ENCODE peak calls at places on chromosomes 2 and 18, in seven cellular contexts. B is posterior vena cava, F is KBM-7, K is head of caudate nucleus, C is foreskin fibroblast, R is T follicular helper cell, Z is glutamatergic neuron. X is an unnamed sample.

GRCh38 chr2:29012211-29012681 is 31.1 kb downstream of the TOGARAM2 start:
- DNase-seq in C (no peak), F (peak), R (no peak), Z (no peak), K (peak), B (no peak), X (no peak)

GRCh38 chr2:214742119-214742518 is 67.4 kb downstream of the BARD1 start:
- DNase-seq in F (no peak), R (no peak), B (no peak), Z (no peak), C (no peak), K (no peak), X (no peak)

GRCh38 chr18:56358608-56359007 is 279.8 kb downstream of the TXNL1 start:
- DNase-seq in Z (no peak), K (no peak), B (no peak), R (no peak), C (no peak), F (peak), X (no peak)

GRCh38 chr18:39591647-39592046 is 2026.0 kb upstream of the CELF4 start:
- DNase-seq in Z (no peak), C (no peak), R (no peak), F (no peak), K (no peak), B (no peak), X (no peak)

GRCh38 chr2:64865073-64865830 is 123.9 kb upstream of the SLC1A4 start:
- DNase-seq in K (peak), Z (peak), C (peak), R (peak), B (peak), F (peak), X (peak)

GRCh38 chr2:70420005-70420580 is 118.2 kb upstream of the FAM136A start:
- DNase-seq in K (no peak), B (no peak), C (no peak), Z (no peak), F (no peak), R (no peak), X (no peak)

GRCh38 chr2:223944166-223944703 is 900 bp downstream of the WDFY1 start:
- DNase-seq in B (peak), F (peak), K (peak), Z (peak), C (peak), R (peak), X (peak)

GRCh38 chr18:49472459-49472858 is 12.0 kb upstream of the DYM start:
- DNase-seq in R (no peak), K (no peak), Z (no peak), B (no peak), C (no peak), F (no peak), X (no peak)

GRCh38 chr2:238106339-238106697 is 6.2 kb downstream of the ESPNL start:
- DNase-seq in F (no peak), B (peak), R (no peak), K (no peak), C (no peak), Z (peak), X (no peak)

GRCh38 chr2:239729681-239730566 is 295.2 kb downstream of the NDUFA10 start:
- DNase-seq in Z (no peak), C (no peak), B (peak), K (no peak), F (no peak), R (no peak), X (no peak)

GRCh38 chr2:3124921-3125760 is 252.5 kb downstream of the EIPR1 start:
- DNase-seq in Z (no peak), F (no peak), C (no peak), B (peak), R (no peak), K (peak), X (no peak)

GRCh38 chr2:160406591-160407392 is 86.8 kb downstream of the RBMS1 start:
- DNase-seq in B (peak), K (peak), C (peak), F (peak), R (peak), Z (peak), X (peak)

GRCh38 chr2:88247531-88247930 is 77.4 kb downstream of the THNSL2 start:
- DNase-seq in Z (no peak), B (no peak), K (no peak), C (no peak), R (no peak), F (no peak), X (no peak)

GRCh38 chr2:197937804-197938203 is 133.4 kb downstream of the PLCL1 start:
- DNase-seq in R (no peak), B (no peak), K (no peak), C (no peak), Z (no peak), F (no peak), X (no peak)

GRCh38 chr2:1594281-1595171 is 149.8 kb downstream of the PXDN start:
- DNase-seq in C (peak), B (peak), K (no peak), Z (peak), F (no peak), R (no peak), X (no peak)

GRCh38 chr2:199186226-199186864 is 271.4 kb downstream of the SATB2 start:
- DNase-seq in B (no peak), Z (no peak), C (no peak), R (no peak), F (no peak), K (no peak), X (no peak)

GRCh38 chr18:74654637-74655036 is 57.0 kb downstream of the ZNF407 start:
- DNase-seq in Z (no peak), K (no peak), R (no peak), C (peak), B (no peak), F (no peak), X (no peak)

GRCh38 chr2:216535454-216535995 is 36.9 kb downstream of the RPL37A start:
- DNase-seq in K (no peak), C (peak), R (no peak), B (peak), F (peak), Z (no peak), X (no peak)

GRCh38 chr18:74457043-74457742 is at the start of gene DIPK1C:
- DNase-seq in C (no peak), Z (peak), R (no peak), B (no peak), F (no peak), K (peak), X (no peak)

GRCh38 chr18:40293311-40293710 is 1661.7 kb upstream of the PIK3C3 start:
- DNase-seq in B (no peak), K (no peak), Z (no peak), C (peak), R (no peak), F (no peak), X (no peak)

GRCh38 chr2:237444026-237444425 is 30.1 kb upstream of the COL6A3 start:
- DNase-seq in K (no peak), F (no peak), C (no peak), B (no peak), Z (no peak), R (no peak), X (no peak)

GRCh38 chr18:58044370-58045264 is 591 bp downstream of the NEDD4L start:
- DNase-seq in B (peak), R (no peak), C (peak), K (peak), Z (peak), F (peak), X (peak)

GRCh38 chr18:46676162-46676830 is 19.3 kb upstream of the LOXHD1 start:
- DNase-seq in C (peak), Z (no peak), K (no peak), F (no peak), B (no peak), R (no peak), X (no peak)

GRCh38 chr18:73023975-73024374 is 156.2 kb upstream of the NETO1 start:
- DNase-seq in K (no peak), R (no peak), C (no peak), Z (no peak), F (no peak), B (no peak), X (no peak)

GRCh38 chr2:223625652-223626051 is 23.5 kb upstream of the SCG2 start:
- DNase-seq in C (no peak), F (no peak), R (no peak), K (no peak), Z (no peak), B (no peak), X (no peak)

GRCh38 chr2:112880081-112880531 is 30.9 kb upstream of the IL37 start:
- DNase-seq in Z (no peak), C (peak), K (no peak), B (no peak), F (no peak), R (no peak), X (no peak)

GRCh38 chr2:55283083-55283482 is 14.1 kb upstream of the MTIF2 start:
- DNase-seq in F (no peak), B (no peak), Z (no peak), K (no peak), R (no peak), C (no peak), X (no peak)

GRCh38 chr18:63869374-63869773 is 18.1 kb upstream of the SERPINB2 start:
- DNase-seq in Z (no peak), F (peak), R (no peak), C (peak), B (no peak), K (no peak), X (no peak)

GRCh38 chr18:56722518-56722917 is 71.4 kb downstream of the WDR7 start:
- DNase-seq in C (no peak), K (no peak), F (no peak), R (no peak), Z (no peak), B (no peak), X (no peak)

GRCh38 chr2:156087875-156088274 is 244.6 kb downstream of the NR4A2 start:
- DNase-seq in Z (no peak), R (no peak), K (no peak), C (no peak), F (no peak), B (no peak), X (no peak)

GRCh38 chr2:26564121-26564520 is 77.0 kb downstream of the CIB4 start:
- DNase-seq in K (no peak), Z (peak), C (no peak), R (no peak), B (no peak), F (no peak), X (no peak)

GRCh38 chr2:64262068-64262467 is 117.8 kb upstream of the PELI1 start:
- DNase-seq in F (no peak), B (no peak), C (peak), Z (no peak), K (no peak), R (no peak), X (no peak)

X was measured in memory B cell.